ENCODE peak calls at places on chromosomes 11 and 22, in seven cellular contexts. D is HepG2, R is K562, Y is HCT116, O is SK-N-SH, I is H1, C is GM12878. Q is an unnamed sample.

GRCh38 chr11:57228600-57228999 is 8.4 kb downstream of the APLNR start:
- DNase-seq in D (no peak), R (no peak), Y (no peak), O (no peak), I (no peak), C (no peak), Q (no peak)

GRCh38 chr11:115993613-115994012 is 489.4 kb upstream of the CADM1 start:
- DNase-seq in D (no peak), R (no peak), Y (no peak), O (no peak), I (no peak), C (no peak), Q (no peak)

GRCh38 chr11:119094816-119095065 is 6.9 kb downstream of the DPAGT1 start:
- DNase-seq in D (peak), R (peak), Y (no peak), O (peak), I (no peak), C (no peak), Q (peak)

GRCh38 chr11:28464252-28464867 is 356.2 kb downstream of the METTL15 start:
- DNase-seq in D (no peak), R (no peak), Y (no peak), O (no peak), I (no peak), C (no peak), Q (no peak)

GRCh38 chr11:123330471-123330870 is 99.6 kb upstream of the GRAMD1B start:
- DNase-seq in D (no peak), R (no peak), Y (no peak), O (no peak), I (no peak), C (no peak), Q (no peak)

GRCh38 chr22:45429424-45429823 is 15.9 kb downstream of the RIBC2 start:
- DNase-seq in D (no peak), R (no peak), Y (no peak), O (no peak), I (no peak), C (no peak), Q (no peak)

GRCh38 chr11:19101803-19102520 is 15.0 kb upstream of the ZDHHC13 start:
- DNase-seq in D (no peak), R (no peak), Y (no peak), O (no peak), I (no peak), C (no peak), Q (no peak)

GRCh38 chr11:115672999-115673411 is 168.8 kb upstream of the CADM1 start:
- DNase-seq in D (no peak), R (no peak), Y (no peak), O (no peak), I (no peak), C (no peak), Q (no peak)

GRCh38 chr11:40274017-40274416 is 1185.4 kb downstream of the LRRC4C start:
- DNase-seq in D (no peak), R (no peak), Y (no peak), O (no peak), I (no peak), C (no peak), Q (peak)

GRCh38 chr11:119696378-119697157 is 32.4 kb downstream of the NECTIN1 start:
- DNase-seq in D (no peak), R (peak), Y (no peak), O (no peak), I (no peak), C (no peak), Q (peak)

GRCh38 chr11:112162761-112163669 is 879 bp downstream of the IL18 start:
- DNase-seq in D (peak), R (no peak), Y (no peak), O (no peak), I (no peak), C (no peak), Q (no peak)

GRCh38 chr22:44023404-44024287 is 456 bp upstream of the PARVB start:
- DNase-seq in D (no peak), R (peak), Y (no peak), O (peak), I (no peak), C (no peak), Q (peak)

GRCh38 chr11:62044639-62045121 is 77.2 kb upstream of the FTH1 start:
- DNase-seq in D (no peak), R (no peak), Y (peak), O (no peak), I (no peak), C (no peak), Q (no peak)

GRCh38 chr11:1088927-1089737 is 14.5 kb downstream of the MUC2 start:
- DNase-seq in D (no peak), R (no peak), Y (no peak), O (no peak), I (no peak), C (no peak), Q (no peak)

GRCh38 chr11:83158965-83159900 is 2.3 kb downstream of the PCF11 start:
- DNase-seq in D (no peak), R (no peak), Y (no peak), O (no peak), I (no peak), C (no peak), Q (no peak)

GRCh38 chr11:100776212-100776896 is 89.3 kb downstream of the ARHGAP42 start:
- DNase-seq in D (peak), R (no peak), Y (peak), O (no peak), I (no peak), C (no peak), Q (no peak)

GRCh38 chr11:120385110-120385509 is 48.9 kb downstream of the ARHGEF12 start:
- DNase-seq in D (no peak), R (peak), Y (no peak), O (peak), I (no peak), C (no peak), Q (no peak)

GRCh38 chr11:68670208-68670992 is 13.9 kb upstream of the GAL start:
- DNase-seq in D (no peak), R (peak), Y (no peak), O (no peak), I (no peak), C (no peak), Q (no peak)

GRCh38 chr11:61899146-61899841 is 7.9 kb upstream of the FADS3 start:
- DNase-seq in D (peak), R (peak), Y (peak), O (peak), I (peak), C (peak), Q (peak)

GRCh38 chr11:85806876-85807275 is 4.1 kb downstream of the SYTL2 start:
- DNase-seq in D (no peak), R (no peak), Y (no peak), O (no peak), I (no peak), C (no peak), Q (no peak)

GRCh38 chr11:61092908-61093763 is 9.2 kb upstream of the CD5 start:
- DNase-seq in D (no peak), R (no peak), Y (no peak), O (no peak), I (no peak), C (no peak), Q (no peak)

GRCh38 chr11:44916797-44917196 is 33.9 kb downstream of the TP53I11 start:
- DNase-seq in D (no peak), R (no peak), Y (no peak), O (no peak), I (no peak), C (peak), Q (no peak)

GRCh38 chr11:44542372-44542771 is 23.1 kb upstream of the CD82 start:
- DNase-seq in D (no peak), R (peak), Y (no peak), O (no peak), I (no peak), C (no peak), Q (no peak)

GRCh38 chr11:63931876-63932275 is 6.9 kb upstream of the NAA40 start:
- DNase-seq in D (no peak), R (no peak), Y (no peak), O (no peak), I (no peak), C (no peak), Q (no peak)

GRCh38 chr11:64110465-64111375 is 55.2 kb downstream of the MACROD1 start:
- DNase-seq in D (no peak), R (no peak), Y (no peak), O (no peak), I (no peak), C (no peak), Q (no peak)

GRCh38 chr11:83680351-83680750 is 394.2 kb upstream of the CCDC90B start:
- DNase-seq in D (no peak), R (no peak), Y (no peak), O (peak), I (no peak), C (no peak), Q (no peak)

GRCh38 chr11:69516526-69516925 is 35.1 kb downstream of the LINC01488 start:
- DNase-seq in D (no peak), R (no peak), Y (no peak), O (no peak), I (no peak), C (no peak), Q (peak)

GRCh38 chr22:41856484-41856883 is 23.6 kb downstream of the SREBF2 start:
- DNase-seq in D (no peak), R (no peak), Y (no peak), O (no peak), I (no peak), C (no peak), Q (no peak)

DNA sequence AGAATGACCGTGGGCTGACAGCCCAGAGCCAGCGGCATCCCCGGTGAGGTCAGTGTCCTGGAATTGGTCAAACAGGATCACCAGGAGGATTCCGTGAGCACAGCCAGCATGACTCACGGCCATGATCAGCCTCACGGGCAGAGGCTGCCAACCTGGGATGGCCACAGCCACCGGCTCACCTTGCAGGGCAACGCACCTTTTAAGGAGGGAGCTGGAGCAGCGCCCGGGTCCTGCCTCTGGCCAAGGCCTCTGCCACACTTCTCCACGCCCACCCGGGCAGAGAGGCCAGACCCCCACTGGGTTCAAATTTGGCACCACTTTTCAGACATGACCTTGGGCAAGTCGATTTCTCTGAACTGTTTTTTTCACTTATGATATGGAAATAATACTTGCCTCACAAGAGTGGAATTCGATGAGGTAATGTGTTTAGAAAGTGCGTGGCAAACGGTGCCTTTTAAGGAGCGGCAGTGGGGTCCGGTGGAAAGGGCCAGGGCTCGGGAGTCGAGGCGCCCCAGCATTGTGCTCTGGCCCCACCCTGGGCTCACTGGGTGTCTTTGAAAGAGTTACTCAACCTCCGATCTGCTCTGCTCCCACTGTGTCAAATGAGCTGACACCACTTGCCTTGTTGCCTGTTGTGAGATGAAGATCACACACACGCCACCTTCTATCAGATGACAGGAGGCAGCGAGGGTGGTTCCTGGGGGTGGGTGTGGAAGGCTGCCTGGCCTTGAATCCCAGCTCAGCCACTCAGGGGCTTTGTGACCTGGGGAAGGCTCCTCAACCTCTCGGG is 16.0 kb downstream of the TXN2 start:
- DNase-seq in D (peak), R (no peak), Y (peak), O (no peak), I (no peak), C (no peak), Q (peak)
- TF ChIP-seq JUND in D (no peak), R (no peak), Y (peak), O (peak), I (no peak), C (no peak), Q (peak)

GRCh38 chr11:88979641-88980040 is 86.1 kb downstream of the GRM5 start:
- DNase-seq in D (no peak), R (no peak), Y (no peak), O (no peak), I (no peak), C (no peak), Q (no peak)
- TF ChIP-seq JUND in D (no peak), R (no peak), Y (no peak), O (no peak), I (no peak), C (no peak), Q (no peak)

GRCh38 chr22:38034278-38034882 is 22.8 kb upstream of the PICK1 start:
- DNase-seq in D (peak), R (peak), Y (peak), O (peak), I (peak), C (peak), Q (no peak)
- TF ChIP-seq JUND in D (no peak), R (peak), Y (peak), O (peak), I (peak), C (no peak), Q (no peak)

GRCh38 chr11:87454246-87454645 is 416.5 kb downstream of the TMEM135 start:
- DNase-seq in D (no peak), R (no peak), Y (no peak), O (peak), I (no peak), C (peak), Q (no peak)
- TF ChIP-seq JUND in D (no peak), R (no peak), Y (no peak), O (no peak), I (no peak), C (no peak), Q (no peak)

GRCh38 chr11:47330002-47330911 is 22.2 kb downstream of the MYBPC3 start:
- DNase-seq in D (no peak), R (no peak), Y (no peak), O (peak), I (no peak), C (no peak), Q (peak)
- TF ChIP-seq JUND in D (no peak), R (no peak), Y (no peak), O (no peak), I (no peak), C (no peak), Q (no peak)

GRCh38 chr11:65927904-65928397 is 8.7 kb downstream of the DRAP1 start:
- DNase-seq in D (no peak), R (peak), Y (no peak), O (no peak), I (no peak), C (peak), Q (no peak)
- TF ChIP-seq JUND in D (no peak), R (no peak), Y (no peak), O (no peak), I (no peak), C (no peak), Q (no peak)

Q was measured in T47D.